ENCODE peak calls at places on chromosomes 16 and 17, in five cellular contexts. N is HTR-8/SVneo; A is stimulated activated CD8-positive, alpha-beta memory T cell treated with anti-CD3 and anti-CD28 coated beads, Interleukin-4, amount 100 ng/mL, for 1 hour; O is AG09319; Z is mucosa of descending colon. G is an unnamed sample.

GRCh38 chr17:44786551-44787081 is 27.8 kb downstream of the ADAM11 start:
- DNase-seq in N (no peak), A (no peak), Z (no peak), O (no peak), G (no peak)

GRCh38 chr17:11950771-11951519 is 46.3 kb downstream of the ZNF18 start:
- DNase-seq in Z (no peak), O (no peak), A (no peak), N (no peak), G (no peak)

GRCh38 chr17:49315551-49315951 is 46.5 kb downstream of the ZNF652 start:
- DNase-seq in N (peak), O (peak), A (peak), Z (peak), G (peak)

GRCh38 chr17:49438885-49439284 is 24.2 kb upstream of the PHB1 start:
- DNase-seq in O (no peak), A (no peak), N (no peak), Z (no peak), G (no peak)

GRCh38 chr17:67578058-67578457 is 139.7 kb upstream of the NOL11 start:
- DNase-seq in A (no peak), Z (no peak), N (no peak), O (no peak), G (no peak)

GRCh38 chr17:2837147-2837561 is 40.9 kb downstream of the RAP1GAP2 start:
- DNase-seq in O (no peak), Z (no peak), N (no peak), A (no peak), G (no peak)

GRCh38 chr17:74892974-74893911 is at the start of gene FADS6:
- DNase-seq in Z (peak), O (no peak), N (no peak), A (no peak), G (no peak)

GRCh38 chr17:11514981-11515680 is 83.1 kb upstream of the DNAH9 start:
- DNase-seq in O (no peak), Z (no peak), N (no peak), A (no peak), G (no peak)

GRCh38 chr16:80680839-80681238 is 123.6 kb downstream of the CDYL2 start:
- DNase-seq in Z (no peak), N (no peak), A (no peak), O (no peak), G (no peak)

GRCh38 chr17:39973496-39973895 is 7.1 kb upstream of the PSMD3 start:
- DNase-seq in O (no peak), N (no peak), A (no peak), Z (no peak), G (no peak)

GRCh38 chr16:5560084-5560483 is 462.5 kb upstream of the EEF2KMT start:
- DNase-seq in A (no peak), N (no peak), O (no peak), Z (no peak), G (no peak)

GRCh38 chr16:8611886-8612595 is 9.5 kb upstream of the METTL22 start:
- DNase-seq in O (no peak), Z (no peak), N (no peak), A (no peak), G (no peak)

GRCh38 chr16:74463888-74464287 is 42.6 kb upstream of the CLEC18B start:
- DNase-seq in Z (no peak), O (no peak), A (no peak), N (no peak), G (no peak)

GRCh38 chr16:80694950-80695471 is 109.4 kb downstream of the CDYL2 start:
- DNase-seq in N (no peak), Z (no peak), A (no peak), O (no peak), G (no peak)

GRCh38 chr17:48878920-48879898 is 13.4 kb upstream of the ATP5MC1 start:
- DNase-seq in Z (no peak), A (peak), N (peak), O (peak), G (peak)

GRCh38 chr16:68700120-68700519 is 37.0 kb upstream of the CDH1 start:
- DNase-seq in N (no peak), Z (no peak), O (no peak), A (no peak), G (no peak)

GRCh38 chr16:66203476-66203875 is 163.0 kb upstream of the CDH5 start:
- DNase-seq in A (no peak), O (no peak), N (no peak), Z (no peak), G (no peak)

GRCh38 chr16:66278111-66278531 is 88.4 kb upstream of the CDH5 start:
- DNase-seq in A (no peak), O (no peak), N (no peak), Z (no peak), G (no peak)

GRCh38 chr17:51372345-51373004 is 112.1 kb downstream of the UTP18 start:
- DNase-seq in A (no peak), O (no peak), Z (no peak), N (peak), G (no peak)